ENCODE peak calls at places on chromosomes 6 and 20, in eight cellular contexts. One of them, this sample, is unnamed.

GRCh38 chr20:35598899-35599775 is 16.5 kb upstream of the SPAG4 start:
- DNase-seq in activated naive CD4-positive, alpha-beta T cell treated with anti-CD3 and anti-CD28 coated beads, Interleukin-2, amount 10 ng/mL, durations not matched to agents 7 days and 5 days: no peak
- DNase-seq in HuH-7: no peak
- DNase-seq in ELF-1: no peak
- DNase-seq in NCI-H2171: no peak
- DNase-seq in uterus: no peak
- DNase-seq in NCI-H446 treated with DMSO at 0.1 percent for 48 hours: no peak
- DNase-seq in hippocampal formation: no peak
- DNase-seq in this sample: no peak

GRCh38 chr6:149761438-149761837 is 11.9 kb downstream of the PCMT1 start:
- DNase-seq in hippocampal formation: no peak
- DNase-seq in NCI-H2171: no peak
- DNase-seq in HuH-7: no peak
- DNase-seq in NCI-H446 treated with DMSO at 0.1 percent for 48 hours: no peak
- DNase-seq in activated naive CD4-positive, alpha-beta T cell treated with anti-CD3 and anti-CD28 coated beads, Interleukin-2, amount 10 ng/mL, durations not matched to agents 7 days and 5 days: no peak
- DNase-seq in ELF-1: no peak
- DNase-seq in uterus: no peak
- DNase-seq in this sample: no peak

GRCh38 chr6:2852921-2853322 is 11.3 kb upstream of the SERPINB1 start:
- DNase-seq in HuH-7: no peak
- DNase-seq in NCI-H446 treated with DMSO at 0.1 percent for 48 hours: no peak
- DNase-seq in NCI-H2171: no peak
- DNase-seq in ELF-1: no peak
- DNase-seq in hippocampal formation: no peak
- DNase-seq in uterus: no peak
- DNase-seq in activated naive CD4-positive, alpha-beta T cell treated with anti-CD3 and anti-CD28 coated beads, Interleukin-2, amount 10 ng/mL, durations not matched to agents 7 days and 5 days: no peak
- DNase-seq in this sample: no peak

GRCh38 chr20:51193066-51193772 is 170.3 kb upstream of the KCNG1 start:
- DNase-seq in NCI-H446 treated with DMSO at 0.1 percent for 48 hours: no peak
- DNase-seq in activated naive CD4-positive, alpha-beta T cell treated with anti-CD3 and anti-CD28 coated beads, Interleukin-2, amount 10 ng/mL, durations not matched to agents 7 days and 5 days: no peak
- DNase-seq in ELF-1: no peak
- DNase-seq in NCI-H2171: no peak
- DNase-seq in HuH-7: no peak
- DNase-seq in hippocampal formation: no peak
- DNase-seq in uterus: no peak
- DNase-seq in this sample: peak

GRCh38 chr6:52508261-52508739 is 68.6 kb downstream of the TRAM2 start:
- DNase-seq in NCI-H2171: no peak
- DNase-seq in NCI-H446 treated with DMSO at 0.1 percent for 48 hours: no peak
- DNase-seq in hippocampal formation: no peak
- DNase-seq in HuH-7: no peak
- DNase-seq in ELF-1: no peak
- DNase-seq in activated naive CD4-positive, alpha-beta T cell treated with anti-CD3 and anti-CD28 coated beads, Interleukin-2, amount 10 ng/mL, durations not matched to agents 7 days and 5 days: no peak
- DNase-seq in uterus: no peak
- DNase-seq in this sample: no peak

GRCh38 chr6:72742274-72742673 is 120.4 kb downstream of the KCNQ5 start:
- DNase-seq in uterus: no peak
- DNase-seq in HuH-7: no peak
- DNase-seq in activated naive CD4-positive, alpha-beta T cell treated with anti-CD3 and anti-CD28 coated beads, Interleukin-2, amount 10 ng/mL, durations not matched to agents 7 days and 5 days: no peak
- DNase-seq in NCI-H446 treated with DMSO at 0.1 percent for 48 hours: no peak
- DNase-seq in ELF-1: no peak
- DNase-seq in hippocampal formation: no peak
- DNase-seq in NCI-H2171: no peak
- DNase-seq in this sample: no peak

GRCh38 chr6:84652356-84653026 is 111.9 kb downstream of the TBX18 start:
- DNase-seq in NCI-H2171: no peak
- DNase-seq in uterus: no peak
- DNase-seq in NCI-H446 treated with DMSO at 0.1 percent for 48 hours: peak
- DNase-seq in hippocampal formation: no peak
- DNase-seq in ELF-1: peak
- DNase-seq in HuH-7: no peak
- DNase-seq in activated naive CD4-positive, alpha-beta T cell treated with anti-CD3 and anti-CD28 coated beads, Interleukin-2, amount 10 ng/mL, durations not matched to agents 7 days and 5 days: no peak
- DNase-seq in this sample: peak

GRCh38 chr6:40587240-40588069 is at the start of gene LRFN2:
- DNase-seq in ELF-1: peak
- DNase-seq in hippocampal formation: peak
- DNase-seq in HuH-7: peak
- DNase-seq in activated naive CD4-positive, alpha-beta T cell treated with anti-CD3 and anti-CD28 coated beads, Interleukin-2, amount 10 ng/mL, durations not matched to agents 7 days and 5 days: peak
- DNase-seq in NCI-H446 treated with DMSO at 0.1 percent for 48 hours: peak
- DNase-seq in NCI-H2171: peak
- DNase-seq in uterus: peak
- DNase-seq in this sample: peak

GRCh38 chr6:114055319-114055718 is 84.4 kb upstream of the HDAC2 start:
- DNase-seq in hippocampal formation: no peak
- DNase-seq in NCI-H446 treated with DMSO at 0.1 percent for 48 hours: no peak
- DNase-seq in activated naive CD4-positive, alpha-beta T cell treated with anti-CD3 and anti-CD28 coated beads, Interleukin-2, amount 10 ng/mL, durations not matched to agents 7 days and 5 days: no peak
- DNase-seq in HuH-7: no peak
- DNase-seq in uterus: no peak
- DNase-seq in ELF-1: no peak
- DNase-seq in NCI-H2171: no peak
- DNase-seq in this sample: no peak

GRCh38 chr6:85354761-85355618 is 94.9 kb upstream of the NT5E start:
- DNase-seq in NCI-H446 treated with DMSO at 0.1 percent for 48 hours: peak
- DNase-seq in activated naive CD4-positive, alpha-beta T cell treated with anti-CD3 and anti-CD28 coated beads, Interleukin-2, amount 10 ng/mL, durations not matched to agents 7 days and 5 days: peak
- DNase-seq in uterus: peak
- DNase-seq in HuH-7: peak
- DNase-seq in NCI-H2171: peak
- DNase-seq in ELF-1: peak
- DNase-seq in hippocampal formation: peak
- DNase-seq in this sample: peak

GRCh38 chr6:136037885-136038460 is 186.5 kb downstream of the PDE7B start:
- DNase-seq in NCI-H2171: no peak
- DNase-seq in NCI-H446 treated with DMSO at 0.1 percent for 48 hours: no peak
- DNase-seq in ELF-1: no peak
- DNase-seq in hippocampal formation: no peak
- DNase-seq in activated naive CD4-positive, alpha-beta T cell treated with anti-CD3 and anti-CD28 coated beads, Interleukin-2, amount 10 ng/mL, durations not matched to agents 7 days and 5 days: no peak
- DNase-seq in uterus: peak
- DNase-seq in HuH-7: no peak
- DNase-seq in this sample: peak

This sample was measured in mesenchymal stem cell.